ENCODE peak calls at places on chromosomes 6 and 20, in nine cellular contexts. H is activated naive CD4-positive, alpha-beta T cell; K is RCC 7860; C is T-helper 9 cell; I is stimulated activated CD8-positive, alpha-beta memory T cell treated with anti-CD3 and anti-CD28 coated beads, Interleukin-12 subunit alpha, Interleukin-12 subunit beta, amount 100 ng/mL, for 4 hours; B is CD8-positive, alpha-beta T cell; M is NCI-H82; W is SJCRH30; J is NCI-H1930. Y is an unnamed sample.

GRCh38 chr6:85470023-85470410 is 20.1 kb downstream of the NT5E start:
- DNase-seq in W (no peak), I (no peak), K (no peak), M (no peak), B (no peak), C (no peak), J (no peak), H (no peak), Y (no peak)

GRCh38 chr6:52728394-52728793 is 34.9 kb downstream of the GSTA2 start:
- DNase-seq in K (no peak), J (no peak), M (no peak), C (no peak), B (no peak), I (no peak), H (no peak), W (no peak), Y (no peak)

GRCh38 chr6:66731310-66731709 is 1024.3 kb upstream of the EYS start:
- DNase-seq in K (no peak), C (no peak), I (no peak), J (no peak), W (no peak), H (no peak), M (no peak), B (no peak), Y (no peak)

GRCh38 chr20:25035924-25036323 is 22.0 kb downstream of the ACSS1 start:
- DNase-seq in I (no peak), H (no peak), J (no peak), M (no peak), C (no peak), B (no peak), K (no peak), W (no peak), Y (no peak)

GRCh38 chr20:1909097-1909496 is 13.9 kb downstream of the SIRPA start:
- DNase-seq in B (no peak), J (no peak), H (no peak), K (no peak), W (no peak), C (no peak), M (no peak), I (no peak), Y (no peak)

GRCh38 chr20:49899551-49900383 is 15.6 kb downstream of the SPATA2 start:
- DNase-seq in K (no peak), H (no peak), B (no peak), I (no peak), C (no peak), M (peak), W (peak), J (no peak), Y (no peak)

GRCh38 chr6:14059791-14060436 is 57.7 kb upstream of the CD83 start:
- DNase-seq in J (no peak), K (peak), I (no peak), C (no peak), M (no peak), H (no peak), B (no peak), W (no peak), Y (peak)

GRCh38 chr6:12748411-12748810 is 31.8 kb downstream of the PHACTR1 start:
- DNase-seq in W (no peak), I (no peak), B (no peak), K (no peak), H (no peak), M (no peak), C (no peak), J (no peak), Y (no peak)

GRCh38 chr6:148760568-148761531 is 14.0 kb downstream of the UST start:
- DNase-seq in J (no peak), K (peak), C (peak), H (no peak), I (no peak), W (peak), B (peak), M (peak), Y (peak)

GRCh38 chr6:105600342-105601293 is 197.7 kb upstream of the PREP start:
- DNase-seq in B (no peak), M (no peak), C (no peak), H (no peak), K (no peak), W (no peak), J (no peak), I (no peak), Y (no peak)